ENCODE peak calls at places on chromosomes 11 and 22, in six cellular contexts. S is cardiac fibroblast, I is pancreas, B is IMR-90, V is uterus, X is left ventricle myocardium inferior. E is an unnamed sample.

GRCh38 chr22:43173976-43174720 is 12.8 kb downstream of the TTLL12 start:
- DNase-seq in S (no peak), I (no peak), B (no peak), V (no peak), X (no peak), E (no peak)

GRCh38 chr11:103491777-103492176 is 382.6 kb downstream of the DYNC2H1 start:
- DNase-seq in S (no peak), I (no peak), B (no peak), V (no peak), X (no peak), E (no peak)

GRCh38 chr22:37294747-37295146 is 12.4 kb downstream of the CYTH4 start:
- DNase-seq in S (no peak), I (no peak), B (no peak), V (no peak), X (no peak), E (no peak)

GRCh38 chr11:66220566-66220935 is 47.9 kb upstream of the RAB1B start:
- DNase-seq in S (no peak), I (no peak), B (no peak), V (no peak), X (no peak), E (no peak)

GRCh38 chr11:128399186-128399585 is 188.2 kb downstream of the ETS1 start:
- DNase-seq in S (peak), I (no peak), B (peak), V (no peak), X (no peak), E (no peak)

GRCh38 chr11:120400564-120401364 is 64.6 kb downstream of the ARHGEF12 start:
- DNase-seq in S (peak), I (no peak), B (peak), V (peak), X (no peak), E (no peak)

GRCh38 chr11:128731041-128731663 is 37.3 kb downstream of the FLI1 start:
- DNase-seq in S (no peak), I (no peak), B (no peak), V (no peak), X (no peak), E (no peak)

GRCh38 chr11:31240340-31240904 is 129.1 kb downstream of the DCDC1 start:
- DNase-seq in S (peak), I (no peak), B (peak), V (no peak), X (no peak), E (no peak)

GRCh38 chr11:61080526-61080925 is 21.8 kb upstream of the CD5 start:
- DNase-seq in S (no peak), I (no peak), B (no peak), V (no peak), X (no peak), E (no peak)

GRCh38 chr11:128936546-128937275 is 6.0 kb downstream of the TP53AIP1 start:
- DNase-seq in S (no peak), I (no peak), B (no peak), V (no peak), X (no peak), E (no peak)

GRCh38 chr11:33387586-33387985 is 130.4 kb downstream of the HIPK3 start:
- DNase-seq in S (no peak), I (no peak), B (no peak), V (no peak), X (no peak), E (no peak)

GRCh38 chr11:33534575-33534974 is 166.1 kb downstream of the C11orf91 start:
- DNase-seq in S (peak), I (no peak), B (peak), V (no peak), X (no peak), E (no peak)

GRCh38 chr22:48594016-48594756 is 1233.5 kb downstream of the BRD1 start:
- DNase-seq in S (no peak), I (no peak), B (no peak), V (no peak), X (no peak), E (no peak)

GRCh38 chr22:42544686-42545085 is 9.1 kb upstream of the SERHL2 start:
- DNase-seq in S (peak), I (no peak), B (peak), V (no peak), X (no peak), E (no peak)

GRCh38 chr22:20243176-20243544 is 25.0 kb downstream of the RTN4R start:
- DNase-seq in S (no peak), I (no peak), B (no peak), V (no peak), X (no peak), E (no peak)

GRCh38 chr11:115488945-115489344 is 15.3 kb downstream of the CADM1 start:
- DNase-seq in S (no peak), I (no peak), B (peak), V (no peak), X (no peak), E (no peak)

GRCh38 chr22:22770881-22771280 is 116.7 kb upstream of the IGLL5 start:
- DNase-seq in S (no peak), I (no peak), B (no peak), V (no peak), X (no peak), E (no peak)

GRCh38 chr11:133887692-133888332 is 42.5 kb upstream of the SPATA19 start:
- DNase-seq in S (no peak), I (no peak), B (no peak), V (no peak), X (no peak), E (no peak)

GRCh38 chr22:16774911-16775529 is 50.2 kb downstream of the XKR3 start:
- DNase-seq in S (no peak), I (no peak), B (no peak), V (no peak), X (no peak), E (no peak)

GRCh38 chr22:50184004-50184461 is 1.7 kb upstream of the TRABD start:
- DNase-seq in S (peak), I (peak), B (peak), V (peak), X (peak), E (peak)

GRCh38 chr11:102316505-102316904 is 779 bp upstream of the BIRC3 start:
- DNase-seq in S (no peak), I (no peak), B (no peak), V (no peak), X (no peak), E (no peak)

GRCh38 chr22:41401781-41402648 is 20.3 kb downstream of the TEF start:
- DNase-seq in S (peak), I (peak), B (peak), V (peak), X (peak), E (peak)

GRCh38 chr11:16813141-16813540 is 74.7 kb downstream of the C11orf58 start:
- DNase-seq in S (no peak), I (no peak), B (no peak), V (no peak), X (no peak), E (no peak)

GRCh38 chr11:59572091-59572490 is 43.5 kb downstream of the OSBP start:
- DNase-seq in S (no peak), I (no peak), B (no peak), V (no peak), X (no peak), E (no peak)

GRCh38 chr22:42313804-42314581 is 43.5 kb upstream of the TCF20 start:
- DNase-seq in S (peak), I (peak), B (peak), V (no peak), X (peak), E (no peak)

GRCh38 chr22:36328635-36329216 is 59.0 kb downstream of the MYH9 start:
- DNase-seq in S (peak), I (peak), B (peak), V (peak), X (peak), E (no peak)

GRCh38 chr22:50610581-50610980 is 10.0 kb downstream of the MAPK8IP2 start:
- DNase-seq in S (no peak), I (no peak), B (no peak), V (no peak), X (no peak), E (no peak)

GRCh38 chr11:105132716-105133511 is 6.7 kb downstream of the CARD18 start:
- DNase-seq in S (peak), I (no peak), B (peak), V (no peak), X (no peak), E (no peak)

GRCh38 chr11:29914203-29914930 is 102.5 kb downstream of the KCNA4 start:
- DNase-seq in S (peak), I (no peak), B (no peak), V (no peak), X (no peak), E (no peak)

GRCh38 chr11:83284501-83285051 is 1.6 kb downstream of the CCDC90B start:
- DNase-seq in S (no peak), I (no peak), B (no peak), V (no peak), X (no peak), E (no peak)

GRCh38 chr11:2302280-2302843 is 549 bp downstream of the TSPAN32 start:
- DNase-seq in S (no peak), I (peak), B (no peak), V (no peak), X (no peak), E (peak)

GRCh38 chr11:2301631-2302272 is at the start of the genes C11orf21 and TSPAN32:
- DNase-seq in S (no peak), I (no peak), B (peak), V (no peak), X (peak), E (peak)

GRCh38 chr11:2299773-2300172 is 1.9 kb downstream of the C11orf21 start:
- DNase-seq in S (no peak), I (no peak), B (no peak), V (no peak), X (no peak), E (no peak)

GRCh38 chr11:2300290-2300935 is 1.3 kb downstream of the C11orf21 start:
- DNase-seq in S (no peak), I (no peak), B (no peak), V (no peak), X (peak), E (no peak)

GRCh38 chr11:2300936-2301630 is 635 bp downstream of the C11orf21 start:
- DNase-seq in S (no peak), I (no peak), B (no peak), V (no peak), X (no peak), E (no peak)
- H3K4me3 ChIP-seq in S (no peak), I (no peak), B (no peak), V (no peak), X (peak), E (peak)

GRCh38 chr11:559712-560304 is 730 bp downstream of the LMNTD2 start:
- DNase-seq in S (no peak), I (peak), B (no peak), V (no peak), X (no peak), E (no peak)
- H3K4me3 ChIP-seq in S (peak), I (peak), B (peak), V (peak), X (peak), E (peak)

GRCh38 chr11:119373917-119374631 is 7.4 kb downstream of the USP2 start:
- DNase-seq in S (peak), I (peak), B (peak), V (peak), X (peak), E (no peak)

GRCh38 chr11:119376197-119376847 is 5.2 kb downstream of the USP2 start:
- DNase-seq in S (no peak), I (peak), B (peak), V (no peak), X (peak), E (peak)

GRCh38 chr11:119373059-119373875 is 8.2 kb downstream of the USP2 start:
- DNase-seq in S (no peak), I (peak), B (no peak), V (peak), X (no peak), E (no peak)

GRCh38 chr11:119375629-119376196 is 5.8 kb downstream of the USP2 start:
- DNase-seq in S (peak), I (peak), B (peak), V (peak), X (peak), E (no peak)

DNA sequence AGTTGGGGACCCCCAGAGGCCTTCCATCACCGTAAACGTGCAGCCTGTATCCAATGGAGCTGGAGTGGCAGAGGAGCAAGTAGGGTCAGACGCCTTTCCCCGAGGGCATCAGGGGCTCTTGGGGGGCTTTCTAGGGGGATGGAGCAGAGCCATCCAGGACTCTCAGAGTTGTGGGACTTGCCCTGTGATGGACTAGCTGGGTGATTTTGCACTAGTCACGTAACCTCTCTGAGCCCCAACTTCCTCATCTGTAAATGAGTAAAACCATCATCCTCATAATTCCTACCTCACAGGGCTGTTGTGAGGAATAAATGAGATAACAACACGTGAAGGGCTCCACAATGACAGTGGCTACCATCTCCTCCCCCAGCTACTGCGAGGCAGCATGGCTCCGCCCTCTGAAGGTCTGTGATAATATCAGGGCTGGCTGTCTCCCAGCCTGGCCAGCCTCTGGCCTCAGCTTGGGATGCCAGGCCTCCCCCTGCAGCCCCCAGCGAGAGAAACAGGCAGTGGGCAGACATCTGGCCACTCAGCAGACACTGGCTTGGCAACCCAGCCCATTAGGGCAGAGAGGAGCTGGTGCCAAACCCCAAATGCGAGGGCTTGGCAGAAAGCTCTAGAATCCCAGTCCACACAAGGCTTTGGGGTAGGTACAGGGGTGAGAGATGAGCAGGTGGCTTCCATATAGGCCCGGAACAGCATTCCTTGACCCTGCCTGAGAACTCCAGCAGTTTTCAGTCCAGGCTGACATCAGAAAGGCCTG is 6.7 kb downstream of the USP2 start:
- DNase-seq in S (no peak), I (no peak), B (no peak), V (no peak), X (no peak), E (no peak)
- H3K4me3 ChIP-seq in S (no peak), I (no peak), B (no peak), V (no peak), X (peak), E (no peak)

GRCh38 chr11:10355257-10355661 is 50.4 kb downstream of the ADM start:
- DNase-seq in S (peak), I (no peak), B (no peak), V (no peak), X (no peak), E (no peak)

GRCh38 chr11:10351768-10352641 is 47.1 kb downstream of the ADM start:
- DNase-seq in S (peak), I (peak), B (peak), V (peak), X (peak), E (no peak)

GRCh38 chr11:10354389-10354788 is 49.5 kb downstream of the ADM start:
- DNase-seq in S (no peak), I (no peak), B (no peak), V (no peak), X (no peak), E (no peak)

GRCh38 chr11:10351435-10351767 is 46.5 kb downstream of the ADM start:
- DNase-seq in S (no peak), I (peak), B (no peak), V (no peak), X (peak), E (no peak)

DNA sequence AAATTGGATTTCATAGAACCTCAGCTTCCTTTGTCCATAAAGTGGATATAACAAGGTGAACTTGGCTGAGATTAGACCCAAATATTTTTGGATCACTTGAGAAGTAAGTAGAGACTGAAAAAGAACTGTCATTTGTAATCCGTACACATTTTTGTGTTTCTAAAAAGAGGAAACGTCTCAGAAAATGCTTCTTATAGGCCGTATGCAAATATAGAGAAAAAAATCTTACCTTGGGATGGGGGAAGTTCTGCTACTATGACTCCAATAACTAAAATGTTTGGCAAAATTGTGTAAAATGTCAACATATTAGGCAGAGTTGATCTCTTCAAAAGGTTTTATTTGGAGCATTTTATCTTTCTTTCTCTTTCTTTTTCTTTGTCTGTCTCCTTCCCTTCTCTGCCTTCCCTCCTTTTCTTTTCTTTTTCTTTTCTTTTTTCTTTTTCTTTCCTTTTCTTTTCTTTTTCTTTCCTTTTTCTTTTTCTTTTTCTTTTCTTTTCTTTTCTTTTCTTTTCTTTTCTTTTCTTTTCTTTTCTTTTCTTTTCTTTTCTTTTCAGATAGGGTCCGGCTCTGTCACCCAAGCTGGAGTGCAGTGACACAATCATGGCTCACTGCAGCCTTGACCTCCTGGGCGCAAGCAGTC is 48.2 kb downstream of the ADM start:
- DNase-seq in S (no peak), I (no peak), B (no peak), V (no peak), X (no peak), E (no peak)
- H3K4me3 ChIP-seq in S (no peak), I (no peak), B (no peak), V (no peak), X (no peak), E (no peak)

DNA sequence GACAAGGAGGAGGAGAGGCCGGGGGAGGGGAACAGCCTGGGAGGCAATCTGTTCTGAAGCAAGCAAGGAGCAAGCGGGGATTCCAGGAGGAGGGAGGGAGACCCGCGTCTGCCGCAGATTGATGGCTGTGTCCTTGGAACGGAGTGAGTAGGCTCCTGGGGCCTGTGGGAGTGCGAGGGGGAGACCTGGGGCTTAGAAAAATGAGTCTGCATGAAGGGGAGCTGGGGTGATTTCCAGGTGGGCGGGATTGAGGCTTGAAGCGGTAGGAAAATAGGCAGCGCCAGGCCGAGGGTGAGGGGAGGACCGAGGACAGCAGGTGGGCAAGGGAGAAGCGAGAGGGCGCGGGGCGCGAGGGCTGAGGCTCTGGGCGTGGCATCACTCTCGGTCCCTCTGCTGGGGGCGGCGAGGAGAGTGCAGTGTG is 1.6 kb upstream of the LRRC55 start:
- DNase-seq in S (no peak), I (no peak), B (no peak), V (peak), X (no peak), E (no peak)
- H3K4me3 ChIP-seq in S (no peak), I (no peak), B (no peak), V (no peak), X (peak), E (no peak)

DNA sequence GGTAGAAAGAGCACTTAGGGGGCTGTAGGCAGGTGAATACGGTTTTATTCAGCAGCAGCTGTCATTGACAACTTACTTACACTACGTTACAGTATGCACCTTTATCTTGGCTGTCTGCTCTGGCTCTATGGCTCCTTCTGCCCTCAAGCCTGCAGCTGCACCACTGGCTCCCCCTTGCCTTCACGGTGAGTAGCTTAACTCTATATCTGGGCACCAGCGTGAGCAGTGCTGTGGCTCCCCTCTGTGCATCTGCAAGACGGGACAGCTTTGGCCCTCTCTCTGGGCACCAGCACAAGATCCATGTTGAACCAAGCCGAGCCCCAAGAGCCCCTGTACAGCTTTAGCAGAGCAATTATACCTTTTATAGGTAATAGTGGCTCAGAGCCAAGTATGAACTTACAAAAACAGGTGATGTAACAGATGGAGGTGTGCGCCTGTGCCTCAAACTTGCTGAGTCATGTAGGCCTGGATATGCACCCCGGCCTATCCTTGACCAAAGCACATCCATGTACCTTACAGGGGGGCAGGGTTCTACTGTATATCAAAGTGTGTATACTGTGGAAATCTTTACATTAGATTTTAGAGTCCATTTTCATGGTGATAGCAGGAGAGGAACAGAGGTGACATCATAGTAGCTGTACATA is 96.9 kb upstream of the CTSC start:
- DNase-seq in S (no peak), I (no peak), B (no peak), V (no peak), X (no peak), E (no peak)
- H3K4me3 ChIP-seq in S (no peak), I (no peak), B (no peak), V (no peak), X (no peak), E (no peak)

E was measured in lower lobe of right lung.